ENCODE peak calls at places on chromosomes 12 and 14, in seven cellular contexts. B, W, L, C, D, S and N are unnamed samples.

GRCh38 chr14:50451854-50452253 is 55.2 kb upstream of the CDKL1 start:
- DNase-seq in D (no peak), C (no peak), W (no peak), S (no peak), B (no peak), L (no peak), N (no peak)

GRCh38 chr12:30117483-30117882 is 333.7 kb upstream of the TMTC1 start:
- DNase-seq in B (no peak), D (no peak), C (no peak), L (no peak), S (no peak), W (no peak), N (no peak)

GRCh38 chr12:108840605-108841328 is 16.6 kb downstream of the SSH1 start:
- DNase-seq in S (no peak), D (no peak), B (no peak), W (no peak), L (no peak), C (no peak), N (no peak)

GRCh38 chr14:56826214-56826613 is 15.9 kb upstream of the OTX2 start:
- DNase-seq in L (no peak), W (no peak), S (no peak), C (no peak), D (no peak), B (no peak), N (no peak)

GRCh38 chr12:2332266-2332665 is 279.5 kb downstream of the CACNA1C start:
- DNase-seq in S (no peak), L (no peak), B (no peak), D (no peak), W (no peak), C (no peak), N (no peak)

GRCh38 chr12:117036547-117036946 is 62.7 kb downstream of the TESC start:
- DNase-seq in C (no peak), S (no peak), B (no peak), D (no peak), L (no peak), W (peak; percentile 52), N (peak; percentile 15)

GRCh38 chr14:75645051-75645450 is 15.6 kb downstream of the ERG28 start:
- DNase-seq in C (no peak), B (no peak), L (no peak), S (no peak), W (no peak), D (no peak), N (no peak)

GRCh38 chr14:30193791-30194407 is 266.3 kb upstream of the PRKD1 start:
- DNase-seq in B (no peak), W (no peak), C (no peak), D (no peak), L (no peak), S (no peak), N (no peak)

GRCh38 chr14:74610866-74611671 is 968 bp downstream of the LTBP2 start:
- DNase-seq in W (no peak), D (no peak), L (no peak), S (no peak), C (no peak), B (no peak), N (no peak)

GRCh38 chr12:15227004-15227679 is 5.9 kb upstream of the RERG start:
- DNase-seq in W (peak; percentile 80), S (no peak), C (peak; percentile 59), L (peak; percentile 15), B (peak; percentile 42), D (peak; percentile 37), N (peak; percentile 16)

GRCh38 chr12:101737476-101737875 is 1.8 kb downstream of the SYCP3 start:
- DNase-seq in C (no peak), D (no peak), W (no peak), L (no peak), B (no peak), S (no peak), N (no peak)

GRCh38 chr12:46187023-46187422 is 81.8 kb downstream of the SLC38A1 start:
- DNase-seq in B (peak; percentile 31), D (peak; percentile 37), C (no peak), W (peak; percentile 75), L (no peak), S (no peak), N (peak; percentile 24)

GRCh38 chr12:53225635-53226424 is 6.2 kb downstream of the RARG start:
- DNase-seq in S (no peak), C (no peak), B (no peak), W (no peak), L (no peak), D (no peak), N (no peak)

GRCh38 chr12:103736572-103736971 is 104.5 kb downstream of the NT5DC3 start:
- DNase-seq in W (no peak), L (no peak), S (no peak), D (no peak), B (no peak), C (no peak), N (no peak)

GRCh38 chr14:55536208-55536708 is 43.7 kb upstream of the KTN1 start:
- DNase-seq in C (no peak), S (no peak), B (no peak), W (no peak), D (no peak), L (no peak), N (no peak)

GRCh38 chr14:39431416-39432178 is 636 bp downstream of the FBXO33 start:
- DNase-seq in W (peak; percentile 76), C (peak; percentile 58), D (peak; percentile 32), S (no peak), B (peak; percentile 54), L (peak; percentile 9), N (peak; percentile 41)

GRCh38 chr12:2411011-2411410 is 358.2 kb downstream of the CACNA1C start:
- DNase-seq in S (no peak), C (no peak), B (no peak), D (no peak), L (no peak), W (peak; percentile 61), N (no peak)

GRCh38 chr14:88421286-88421685 is 35.8 kb downstream of the SPATA7 start:
- DNase-seq in D (no peak), C (no peak), S (no peak), W (no peak), L (no peak), B (no peak), N (no peak)

GRCh38 chr12:5509122-5509521 is 77.2 kb downstream of the NTF3 start:
- DNase-seq in B (no peak), S (no peak), W (no peak), L (no peak), D (no peak), C (no peak), N (no peak)

GRCh38 chr12:47216150-47216677 is 136.5 kb upstream of the AMIGO2 start:
- DNase-seq in L (peak; percentile 13), B (no peak), D (no peak), C (no peak), S (no peak), W (no peak), N (no peak)

DNA sequence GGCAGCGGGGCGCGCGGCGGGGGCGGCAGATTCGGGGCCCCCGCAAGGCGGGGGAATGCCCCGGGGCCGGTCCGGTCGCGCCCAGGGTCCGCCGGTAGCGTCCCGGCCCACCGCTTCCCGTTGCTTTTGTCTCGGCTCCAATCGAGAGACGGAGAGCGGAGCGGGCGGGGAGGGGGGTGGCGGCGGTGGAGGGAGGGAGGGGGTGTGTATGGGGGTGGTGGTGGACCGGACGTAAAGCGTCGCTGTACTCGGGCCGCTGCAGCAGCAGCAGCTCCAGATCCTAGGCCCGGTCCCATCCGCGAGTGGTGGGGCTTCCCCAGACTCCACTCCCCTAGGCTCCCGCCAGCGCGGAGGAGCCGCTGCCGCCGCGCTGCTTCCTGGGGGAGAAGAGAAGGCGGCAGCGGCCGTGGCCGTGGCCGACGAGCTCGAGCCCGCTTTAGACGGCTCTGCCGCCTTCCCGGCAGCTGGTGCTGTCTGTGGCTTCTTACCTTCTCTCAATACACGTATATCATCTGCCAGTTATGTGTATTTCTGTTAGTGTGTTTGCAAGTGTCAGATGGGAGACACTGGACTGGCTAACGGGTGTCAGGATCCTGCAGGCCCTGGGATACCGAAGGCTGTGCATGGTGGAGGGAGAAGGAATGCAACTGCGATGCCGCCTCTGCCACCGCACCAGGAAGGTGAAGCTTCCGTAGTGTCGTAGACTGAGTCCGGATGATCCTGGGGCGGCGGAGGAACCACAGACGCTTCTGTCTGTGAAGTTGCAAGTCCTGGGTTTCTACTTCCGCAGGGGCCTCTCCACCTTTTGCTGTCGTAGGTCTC is 488 bp downstream of the CNOT2 start:
- DNase-seq in W (peak; percentile 85), B (peak; percentile 66), D (peak; percentile 17), C (peak; percentile 60), S (no peak), L (peak; percentile 42), N (peak; percentile 81)
- H3K4me1 ChIP-seq in W (no peaks in the 10 kb centered on the region), B (peaks cover 48% of the 10 kb centered on the region), D (peaks cover 7% of the 10 kb centered on the region), C (peaks cover 41% of the 10 kb centered on the region), S (peaks cover 64% of the 10 kb centered on the region), L (peaks cover 46% of the 10 kb centered on the region), N (peaks cover 13% of the 10 kb centered on the region)

GRCh38 chr12:11723993-11724392 is 74.5 kb downstream of the ETV6 start:
- DNase-seq in D (no peak), L (peak; percentile 84), S (no peak), W (no peak), B (peak; percentile 52), C (no peak), N (no peak)
- TF ChIP-seq CTCF in D (no peak), L (no peak), S (no peak), W (no peak), B (no peak), C (no peak), N (no peak)

DNA sequence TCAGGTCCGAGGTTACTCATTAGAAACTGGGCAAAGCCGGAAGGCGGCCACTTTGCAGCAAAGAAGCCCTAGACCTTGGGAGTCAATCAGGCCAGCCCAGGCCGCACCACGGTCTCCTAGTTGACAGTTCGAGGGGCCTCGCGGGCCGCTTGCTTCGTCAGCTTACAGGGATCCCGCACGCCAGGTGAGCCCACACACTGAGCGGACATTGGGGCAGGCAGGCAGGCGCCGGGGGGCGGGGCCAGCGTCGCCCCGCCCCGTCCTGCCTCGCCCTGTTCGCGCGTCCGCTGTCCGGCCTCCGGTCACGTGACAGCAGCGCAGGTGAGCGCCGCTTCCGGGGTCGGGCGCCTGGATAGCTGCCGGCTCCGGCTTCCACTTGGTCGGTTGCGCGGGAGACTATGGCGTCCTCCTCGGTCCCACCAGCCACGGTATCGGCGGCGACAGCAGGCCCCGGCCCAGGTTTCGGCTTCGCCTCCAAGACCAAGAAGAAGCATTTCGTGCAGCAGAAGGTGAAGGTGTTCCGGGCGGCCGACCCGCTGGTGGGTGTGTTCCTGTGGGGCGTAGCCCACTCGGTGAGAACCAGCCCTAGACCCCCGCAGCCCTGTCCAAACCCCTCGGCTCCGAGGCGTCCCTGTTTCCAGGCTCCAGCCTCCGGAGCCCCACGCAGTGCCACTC is at the start of gene PIP4K2C:
- DNase-seq in S (no peak), C (peak; percentile 91), D (peak; percentile 79), L (peak; percentile 66), B (peak; percentile 93), W (peak; percentile 89), N (peak; percentile 86)
- TF ChIP-seq POLR2A in S (no peak), C (no peak), D (no peak), L (no peak), B (peak; percentile 68), W (no peak), N (no peak)

GRCh38 chr12:12007001-12007712 is 63.6 kb upstream of the BCL2L14 start:
- DNase-seq in S (no peak), L (no peak), C (no peak), W (no peak), B (no peak), D (no peak), N (no peak)
- H3K4me1 ChIP-seq in S (peaks cover 18% of the 10 kb centered on the region), L (no peaks in the 10 kb centered on the region), C (peaks cover 15% of the 10 kb centered on the region), W (no peaks in the 10 kb centered on the region), B (no peaks in the 10 kb centered on the region), D (no peaks in the 10 kb centered on the region), N (peaks cover 13% of the 10 kb centered on the region)